ENCODE peak calls at places on chromosomes 1 and 21, in nine cellular contexts. M, G, K, H, V, N, O, F and D are unnamed samples.

GRCh38 chr1:42931911-42932422 is 26.7 kb downstream of the SLC2A1 start:
- DNase-seq in K (peak), O (peak), M (peak), G (no peak), H (no peak), V (no peak), F (no peak), N (no peak), D (peak)

GRCh38 chr1:203937678-203938330 is 76.4 kb downstream of the SNRPE start:
- DNase-seq in O (no peak), V (no peak), H (no peak), G (no peak), K (no peak), N (no peak), F (no peak), M (no peak), D (no peak)

GRCh38 chr1:3684031-3684430 is 31.7 kb downstream of the TP73 start:
- DNase-seq in O (no peak), G (peak), N (no peak), H (no peak), K (no peak), M (no peak), V (no peak), F (no peak), D (no peak)

GRCh38 chr1:94698759-94699502 is 121.2 kb upstream of the SLC44A3 start:
- DNase-seq in K (peak), M (no peak), V (peak), N (no peak), H (no peak), G (no peak), O (no peak), F (peak), D (no peak)

GRCh38 chr1:112937070-112937469 is 18.9 kb downstream of the SLC16A1 start:
- DNase-seq in F (no peak), H (no peak), V (no peak), N (no peak), O (no peak), G (no peak), K (no peak), M (no peak), D (no peak)

GRCh38 chr1:18191037-18191867 is 83.7 kb downstream of the IGSF21 start:
- DNase-seq in N (no peak), O (no peak), V (no peak), F (no peak), M (no peak), H (peak), K (no peak), G (no peak), D (no peak)

GRCh38 chr1:43763497-43763973 is 56.2 kb downstream of the ST3GAL3 start:
- DNase-seq in M (peak), H (peak), G (peak), V (peak), O (peak), K (peak), F (peak), N (no peak), D (peak)

GRCh38 chr1:160070243-160071163 is 543 bp upstream of the KCNJ10 start:
- DNase-seq in H (peak), O (peak), V (peak), G (peak), N (peak), K (peak), F (no peak), M (peak), D (peak)

GRCh38 chr21:28229811-28230210 is 762.9 kb downstream of the LTN1 start:
- DNase-seq in M (no peak), G (no peak), N (no peak), H (no peak), F (no peak), O (no peak), V (no peak), K (peak), D (no peak)

GRCh38 chr1:30313176-30313575 is 410.2 kb downstream of the MATN1 start:
- DNase-seq in M (no peak), H (no peak), F (no peak), G (no peak), V (no peak), O (no peak), K (no peak), N (no peak), D (no peak)

GRCh38 chr1:27113861-27114260 is 41.1 kb downstream of the SLC9A1 start:
- DNase-seq in K (no peak), G (no peak), H (no peak), N (no peak), V (no peak), O (no peak), F (no peak), M (no peak), D (no peak)

GRCh38 chr1:109299087-109299983 is 7.5 kb downstream of the MYBPHL start:
- DNase-seq in V (peak), G (no peak), K (peak), O (no peak), N (no peak), F (peak), M (peak), H (no peak), D (no peak)

GRCh38 chr1:187226396-187226795 is 397.6 kb downstream of the PLA2G4A start:
- DNase-seq in H (no peak), G (no peak), M (no peak), O (no peak), F (no peak), N (no peak), V (no peak), K (peak), D (no peak)

GRCh38 chr21:16588433-16588860 is 858.7 kb downstream of the USP25 start:
- DNase-seq in H (no peak), K (peak), O (peak), G (peak), M (peak), F (peak), V (no peak), N (peak), D (peak)
- H3K27ac ChIP-seq in H (no peak), K (no peak), O (peak), G (no peak), M (no peak), F (peak), V (no peak), N (no peak), D (peak)

DNA sequence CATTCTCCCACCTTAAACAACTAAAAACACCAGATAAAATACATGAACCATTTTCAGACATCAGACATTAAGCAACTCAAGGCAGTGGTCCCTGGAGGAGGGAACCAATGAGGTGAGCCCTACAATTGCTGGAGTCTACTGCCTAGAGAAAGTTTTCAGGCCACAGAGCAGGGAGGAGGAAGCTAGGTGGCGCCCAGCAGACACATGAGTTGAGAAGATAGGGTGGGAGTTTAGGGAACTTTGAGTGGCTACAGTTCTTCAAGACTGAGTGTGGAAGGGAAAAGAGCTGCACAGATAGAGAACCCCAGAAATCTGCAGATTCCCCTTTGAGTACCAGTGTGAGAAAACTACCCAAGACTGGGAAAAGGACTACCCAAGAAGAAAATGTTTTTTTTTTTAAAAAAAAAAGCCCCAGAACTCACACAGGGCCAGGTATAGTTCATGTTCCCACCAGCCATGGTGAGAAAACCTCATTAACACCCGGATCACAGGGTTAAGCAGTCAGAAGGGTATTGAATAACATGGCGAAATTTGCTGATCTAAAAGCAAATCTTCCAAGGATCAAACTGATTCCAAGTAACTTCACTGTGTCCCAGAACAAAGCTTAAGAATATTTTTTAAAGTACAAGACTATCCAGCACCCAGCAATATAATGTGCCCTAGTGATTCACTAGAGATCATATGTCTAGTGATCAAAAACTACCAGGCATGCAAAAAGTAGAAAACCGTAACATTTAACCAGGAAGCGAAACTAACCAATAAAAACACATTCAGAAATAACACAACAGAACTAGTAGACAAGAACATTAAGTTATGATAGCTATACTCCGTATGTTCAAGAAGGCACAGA is 12.0 kb downstream of the ALDH9A1 start:
- DNase-seq in V (no peak), G (no peak), M (no peak), O (no peak), K (no peak), F (no peak), H (peak), N (no peak), D (no peak)
- TF ChIP-seq CTCF in V (peak), G (peak), M (no peak), O (no peak), K (peak), F (no peak), H (peak), N (no peak), D (no peak)

GRCh38 chr1:110421159-110421777 is 13.8 kb upstream of the LAMTOR5 start:
- DNase-seq in O (no peak), N (no peak), G (no peak), K (peak), F (no peak), V (no peak), M (no peak), H (no peak), D (no peak)
- H3K27ac ChIP-seq in O (no peak), N (no peak), G (no peak), K (no peak), F (no peak), V (no peak), M (no peak), H (no peak), D (no peak)

GRCh38 chr1:211630236-211631081 is 45.0 kb downstream of the NEK2 start:
- DNase-seq in G (peak), F (no peak), H (peak), V (peak), O (no peak), K (peak), M (no peak), N (no peak), D (no peak)
- TF ChIP-seq CTCF in G (peak), F (peak), H (no peak), V (peak), O (no peak), K (peak), M (no peak), N (no peak), D (no peak)

GRCh38 chr1:12178511-12178910 is 11.7 kb downstream of the TNFRSF1B start:
- DNase-seq in H (no peak), G (no peak), O (no peak), F (no peak), M (no peak), V (no peak), K (no peak), N (no peak), D (no peak)

GRCh38 chr1:12179111-12179519 is 12.3 kb downstream of the TNFRSF1B start:
- DNase-seq in G (no peak), K (no peak), V (peak), F (peak), M (no peak), H (no peak), O (peak), N (no peak), D (no peak)

GRCh38 chr1:12176298-12177118 is 9.7 kb downstream of the TNFRSF1B start:
- DNase-seq in K (no peak), G (no peak), O (no peak), F (no peak), H (no peak), V (no peak), N (no peak), M (no peak), D (no peak)

GRCh38 chr1:12177999-12178441 is 11.2 kb downstream of the TNFRSF1B start:
- DNase-seq in O (peak), N (peak), K (peak), G (no peak), H (no peak), M (peak), F (peak), V (no peak), D (peak)

DNA sequence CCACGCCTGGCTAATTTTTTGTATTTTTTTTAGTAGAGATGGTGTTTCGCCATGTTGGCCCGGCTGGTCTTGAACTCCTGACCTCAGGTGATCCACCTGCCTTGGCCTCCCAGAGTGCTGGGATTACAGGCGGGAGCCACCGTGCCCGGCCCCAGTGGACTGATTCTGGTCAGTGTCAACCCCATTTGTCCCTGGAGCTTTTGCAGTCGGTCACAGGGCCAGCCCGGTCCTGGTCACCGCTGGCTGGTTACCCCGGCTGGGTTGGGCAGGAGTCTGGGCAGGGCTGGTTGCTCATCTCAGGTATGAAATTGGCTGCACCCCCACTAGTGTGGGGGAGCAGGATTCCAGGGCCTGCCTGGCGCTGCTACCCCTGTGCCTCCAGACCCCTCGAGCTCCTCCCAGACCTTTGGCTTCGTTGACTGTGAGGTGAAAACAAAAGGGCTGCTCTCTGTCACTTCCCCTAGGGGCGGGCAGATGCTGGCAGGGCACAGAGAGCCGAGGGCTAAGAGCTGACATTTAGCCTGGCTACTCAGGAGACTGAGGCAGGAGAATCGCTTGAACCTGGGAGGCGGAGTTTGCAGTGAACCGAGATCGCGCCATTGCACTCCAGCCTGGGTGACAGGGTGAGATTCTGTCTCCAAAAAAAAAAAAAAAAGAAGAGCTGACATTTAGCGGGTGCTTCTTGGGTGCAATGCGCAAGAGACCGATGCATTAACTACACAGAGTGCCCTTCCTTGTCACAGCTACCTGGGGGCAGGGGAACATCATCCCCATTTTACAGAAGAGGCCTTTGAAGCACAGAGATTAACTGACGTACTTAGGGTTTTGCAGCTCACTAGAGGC is 10.6 kb downstream of the TNFRSF1B start:
- DNase-seq in V (no peak), M (no peak), H (no peak), O (no peak), F (no peak), G (no peak), K (no peak), N (no peak), D (no peak)
- H3K27ac ChIP-seq in V (no peak), M (no peak), H (no peak), O (peak), F (peak), G (no peak), K (no peak), N (no peak), D (no peak)

DNA sequence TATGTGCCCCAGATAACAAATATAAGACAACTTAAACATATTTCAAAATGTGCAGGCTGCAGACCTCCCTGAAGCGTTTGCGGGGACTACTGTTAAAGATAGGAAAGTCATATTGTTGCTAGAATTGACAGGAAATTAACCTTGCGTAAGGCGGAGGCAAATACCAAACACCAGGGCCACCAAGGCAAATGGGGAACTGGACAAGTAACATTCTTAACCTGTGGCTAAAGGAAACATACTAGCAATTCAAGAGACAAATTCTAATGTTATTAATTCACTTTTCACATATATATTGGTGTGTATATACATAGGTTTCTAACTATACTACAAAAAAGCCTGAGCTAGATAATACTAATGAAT is 6.8 kb downstream of the HAPLN2 start:
- DNase-seq in V (no peak), F (no peak), G (no peak), O (no peak), N (no peak), M (no peak), H (no peak), K (no peak), D (no peak)
- TF ChIP-seq CTCF in V (no peak), F (no peak), G (no peak), O (no peak), N (peak), M (no peak), H (no peak), K (no peak), D (no peak)